ENCODE peak calls at places on chromosomes 7 and 10, in seven cellular contexts. One of them, this sample, is unnamed.

GRCh38 chr10:130045091-130045652 is 65.5 kb downstream of the C10orf143 start:
- DNase-seq in NCI-H460: no peak
- DNase-seq in IMR-90: no peak
- DNase-seq in activated T-cell treated with anti-CD3 and anti-CD28 coated beads, Interleukin-2, amount 50 U/mL, for 24 hours: no peak
- DNase-seq in anterior cingulate cortex: no peak
- DNase-seq in endodermal cell: peak
- DNase-seq in HTR-8/SVneo: no peak
- DNase-seq in this sample: no peak

GRCh38 chr10:62063795-62064472 is 162.4 kb downstream of the ARID5B start:
- DNase-seq in NCI-H460: no peak
- DNase-seq in IMR-90: peak
- DNase-seq in activated T-cell treated with anti-CD3 and anti-CD28 coated beads, Interleukin-2, amount 50 U/mL, for 24 hours: no peak
- DNase-seq in anterior cingulate cortex: no peak
- DNase-seq in endodermal cell: no peak
- DNase-seq in HTR-8/SVneo: no peak
- DNase-seq in this sample: no peak

GRCh38 chr7:135197906-135198655 is 13.2 kb downstream of the WDR91 start:
- DNase-seq in NCI-H460: no peak
- DNase-seq in IMR-90: peak
- DNase-seq in activated T-cell treated with anti-CD3 and anti-CD28 coated beads, Interleukin-2, amount 50 U/mL, for 24 hours: no peak
- DNase-seq in anterior cingulate cortex: no peak
- DNase-seq in endodermal cell: no peak
- DNase-seq in HTR-8/SVneo: no peak
- DNase-seq in this sample: no peak

GRCh38 chr7:121081327-121081936 is 92.9 kb downstream of the CPED1 start:
- DNase-seq in NCI-H460: peak
- DNase-seq in IMR-90: peak
- DNase-seq in activated T-cell treated with anti-CD3 and anti-CD28 coated beads, Interleukin-2, amount 50 U/mL, for 24 hours: no peak
- DNase-seq in anterior cingulate cortex: no peak
- DNase-seq in endodermal cell: no peak
- DNase-seq in HTR-8/SVneo: no peak
- DNase-seq in this sample: no peak

GRCh38 chr10:11006428-11006825 is 11.2 kb upstream of the CELF2 start:
- DNase-seq in NCI-H460: no peak
- DNase-seq in IMR-90: no peak
- DNase-seq in activated T-cell treated with anti-CD3 and anti-CD28 coated beads, Interleukin-2, amount 50 U/mL, for 24 hours: no peak
- DNase-seq in anterior cingulate cortex: no peak
- DNase-seq in endodermal cell: no peak
- DNase-seq in HTR-8/SVneo: no peak
- DNase-seq in this sample: no peak

GRCh38 chr10:122557516-122557915 is 3.0 kb upstream of the DMBT1 start:
- DNase-seq in NCI-H460: no peak
- DNase-seq in IMR-90: no peak
- DNase-seq in activated T-cell treated with anti-CD3 and anti-CD28 coated beads, Interleukin-2, amount 50 U/mL, for 24 hours: no peak
- DNase-seq in anterior cingulate cortex: no peak
- DNase-seq in endodermal cell: peak
- DNase-seq in HTR-8/SVneo: no peak
- DNase-seq in this sample: no peak

GRCh38 chr7:96321041-96321669 is 743 bp downstream of the SLC25A13 start:
- DNase-seq in NCI-H460: peak
- DNase-seq in IMR-90: peak
- DNase-seq in activated T-cell treated with anti-CD3 and anti-CD28 coated beads, Interleukin-2, amount 50 U/mL, for 24 hours: no peak
- DNase-seq in anterior cingulate cortex: peak
- DNase-seq in endodermal cell: peak
- DNase-seq in HTR-8/SVneo: peak
- DNase-seq in this sample: peak

GRCh38 chr7:107232568-107233090 is 63.8 kb downstream of the HBP1 start:
- DNase-seq in NCI-H460: no peak
- DNase-seq in IMR-90: peak
- DNase-seq in activated T-cell treated with anti-CD3 and anti-CD28 coated beads, Interleukin-2, amount 50 U/mL, for 24 hours: no peak
- DNase-seq in anterior cingulate cortex: no peak
- DNase-seq in endodermal cell: no peak
- DNase-seq in HTR-8/SVneo: no peak
- DNase-seq in this sample: peak

GRCh38 chr10:69176823-69177222 is 3.2 kb upstream of the SUPV3L1 start:
- DNase-seq in NCI-H460: no peak
- DNase-seq in IMR-90: no peak
- DNase-seq in activated T-cell treated with anti-CD3 and anti-CD28 coated beads, Interleukin-2, amount 50 U/mL, for 24 hours: no peak
- DNase-seq in anterior cingulate cortex: no peak
- DNase-seq in endodermal cell: no peak
- DNase-seq in HTR-8/SVneo: no peak
- DNase-seq in this sample: no peak

GRCh38 chr10:123274513-123275182 is 120.4 kb downstream of the BUB3 start:
- DNase-seq in NCI-H460: no peak
- DNase-seq in IMR-90: no peak
- DNase-seq in activated T-cell treated with anti-CD3 and anti-CD28 coated beads, Interleukin-2, amount 50 U/mL, for 24 hours: no peak
- DNase-seq in anterior cingulate cortex: no peak
- DNase-seq in endodermal cell: peak
- DNase-seq in HTR-8/SVneo: no peak
- DNase-seq in this sample: peak

GRCh38 chr10:86362566-86363183 is 3.9 kb downstream of the GRID1 start:
- DNase-seq in NCI-H460: no peak
- DNase-seq in IMR-90: no peak
- DNase-seq in activated T-cell treated with anti-CD3 and anti-CD28 coated beads, Interleukin-2, amount 50 U/mL, for 24 hours: peak
- DNase-seq in anterior cingulate cortex: no peak
- DNase-seq in endodermal cell: no peak
- DNase-seq in HTR-8/SVneo: no peak
- DNase-seq in this sample: no peak

GRCh38 chr7:20033621-20034200 is 183.5 kb downstream of the MACC1 start:
- DNase-seq in NCI-H460: no peak
- DNase-seq in IMR-90: peak
- DNase-seq in activated T-cell treated with anti-CD3 and anti-CD28 coated beads, Interleukin-2, amount 50 U/mL, for 24 hours: no peak
- DNase-seq in anterior cingulate cortex: no peak
- DNase-seq in endodermal cell: no peak
- DNase-seq in HTR-8/SVneo: no peak
- DNase-seq in this sample: no peak

GRCh38 chr10:132592790-132593788 is 55.5 kb downstream of the INPP5A start:
- DNase-seq in NCI-H460: no peak
- DNase-seq in IMR-90: no peak
- DNase-seq in activated T-cell treated with anti-CD3 and anti-CD28 coated beads, Interleukin-2, amount 50 U/mL, for 24 hours: no peak
- DNase-seq in anterior cingulate cortex: no peak
- DNase-seq in endodermal cell: no peak
- DNase-seq in HTR-8/SVneo: no peak
- DNase-seq in this sample: no peak

GRCh38 chr7:126398285-126398684 is 854.5 kb downstream of the GRM8 start:
- DNase-seq in NCI-H460: no peak
- DNase-seq in IMR-90: no peak
- DNase-seq in activated T-cell treated with anti-CD3 and anti-CD28 coated beads, Interleukin-2, amount 50 U/mL, for 24 hours: no peak
- DNase-seq in anterior cingulate cortex: no peak
- DNase-seq in endodermal cell: no peak
- DNase-seq in HTR-8/SVneo: no peak
- DNase-seq in this sample: no peak

GRCh38 chr7:113892818-113893217 is 26.0 kb downstream of the PPP1R3A start:
- DNase-seq in NCI-H460: no peak
- DNase-seq in IMR-90: no peak
- DNase-seq in activated T-cell treated with anti-CD3 and anti-CD28 coated beads, Interleukin-2, amount 50 U/mL, for 24 hours: no peak
- DNase-seq in anterior cingulate cortex: no peak
- DNase-seq in endodermal cell: no peak
- DNase-seq in HTR-8/SVneo: no peak
- DNase-seq in this sample: no peak

GRCh38 chr7:75662579-75663301 is 76.0 kb downstream of the HIP1 start:
- DNase-seq in NCI-H460: no peak
- DNase-seq in IMR-90: no peak
- DNase-seq in activated T-cell treated with anti-CD3 and anti-CD28 coated beads, Interleukin-2, amount 50 U/mL, for 24 hours: no peak
- DNase-seq in anterior cingulate cortex: no peak
- DNase-seq in endodermal cell: no peak
- DNase-seq in HTR-8/SVneo: no peak
- DNase-seq in this sample: no peak

GRCh38 chr10:100895346-100895745 is 17.4 kb upstream of the SLF2 start:
- DNase-seq in NCI-H460: no peak
- DNase-seq in IMR-90: no peak
- DNase-seq in activated T-cell treated with anti-CD3 and anti-CD28 coated beads, Interleukin-2, amount 50 U/mL, for 24 hours: no peak
- DNase-seq in anterior cingulate cortex: no peak
- DNase-seq in endodermal cell: no peak
- DNase-seq in HTR-8/SVneo: no peak
- DNase-seq in this sample: no peak

GRCh38 chr7:50803359-50804337 is 21.0 kb upstream of the GRB10 start:
- DNase-seq in NCI-H460: no peak
- DNase-seq in IMR-90: no peak
- DNase-seq in activated T-cell treated with anti-CD3 and anti-CD28 coated beads, Interleukin-2, amount 50 U/mL, for 24 hours: no peak
- DNase-seq in anterior cingulate cortex: no peak
- DNase-seq in endodermal cell: no peak
- DNase-seq in HTR-8/SVneo: no peak
- DNase-seq in this sample: no peak

GRCh38 chr7:2692543-2692942 is 4.5 kb downstream of the AMZ1 start:
- DNase-seq in NCI-H460: no peak
- DNase-seq in IMR-90: no peak
- DNase-seq in activated T-cell treated with anti-CD3 and anti-CD28 coated beads, Interleukin-2, amount 50 U/mL, for 24 hours: no peak
- DNase-seq in anterior cingulate cortex: no peak
- DNase-seq in endodermal cell: no peak
- DNase-seq in HTR-8/SVneo: no peak
- DNase-seq in this sample: no peak

GRCh38 chr10:117412469-117413005 is 37.3 kb upstream of the PDZD8 start:
- DNase-seq in NCI-H460: no peak
- DNase-seq in IMR-90: no peak
- DNase-seq in activated T-cell treated with anti-CD3 and anti-CD28 coated beads, Interleukin-2, amount 50 U/mL, for 24 hours: no peak
- DNase-seq in anterior cingulate cortex: no peak
- DNase-seq in endodermal cell: no peak
- DNase-seq in HTR-8/SVneo: no peak
- DNase-seq in this sample: no peak

GRCh38 chr7:92790987-92791386 is 45.4 kb downstream of the CDK6 start:
- DNase-seq in NCI-H460: no peak
- DNase-seq in IMR-90: peak
- DNase-seq in activated T-cell treated with anti-CD3 and anti-CD28 coated beads, Interleukin-2, amount 50 U/mL, for 24 hours: no peak
- DNase-seq in anterior cingulate cortex: no peak
- DNase-seq in endodermal cell: no peak
- DNase-seq in HTR-8/SVneo: peak
- DNase-seq in this sample: no peak

GRCh38 chr7:36409180-36409579 is 19.5 kb downstream of the ANLN start:
- DNase-seq in NCI-H460: no peak
- DNase-seq in IMR-90: no peak
- DNase-seq in activated T-cell treated with anti-CD3 and anti-CD28 coated beads, Interleukin-2, amount 50 U/mL, for 24 hours: no peak
- DNase-seq in anterior cingulate cortex: no peak
- DNase-seq in endodermal cell: no peak
- DNase-seq in HTR-8/SVneo: no peak
- DNase-seq in this sample: no peak

GRCh38 chr7:126940723-126941307 is 311.9 kb downstream of the GRM8 start:
- DNase-seq in NCI-H460: no peak
- DNase-seq in IMR-90: no peak
- DNase-seq in activated T-cell treated with anti-CD3 and anti-CD28 coated beads, Interleukin-2, amount 50 U/mL, for 24 hours: no peak
- DNase-seq in anterior cingulate cortex: no peak
- DNase-seq in endodermal cell: no peak
- DNase-seq in HTR-8/SVneo: no peak
- DNase-seq in this sample: no peak

GRCh38 chr10:59879363-59879935 is 26.9 kb downstream of the CCDC6 start:
- DNase-seq in NCI-H460: no peak
- DNase-seq in IMR-90: no peak
- DNase-seq in activated T-cell treated with anti-CD3 and anti-CD28 coated beads, Interleukin-2, amount 50 U/mL, for 24 hours: no peak
- DNase-seq in anterior cingulate cortex: no peak
- DNase-seq in endodermal cell: no peak
- DNase-seq in HTR-8/SVneo: no peak
- DNase-seq in this sample: no peak

GRCh38 chr7:17275749-17276671 is 22.4 kb upstream of the AHR start:
- DNase-seq in NCI-H460: no peak
- DNase-seq in IMR-90: peak
- DNase-seq in activated T-cell treated with anti-CD3 and anti-CD28 coated beads, Interleukin-2, amount 50 U/mL, for 24 hours: no peak
- DNase-seq in anterior cingulate cortex: no peak
- DNase-seq in endodermal cell: no peak
- DNase-seq in HTR-8/SVneo: peak
- DNase-seq in this sample: no peak

GRCh38 chr7:23594879-23595604 is 2.1 kb upstream of the CCDC126 start:
- DNase-seq in NCI-H460: no peak
- DNase-seq in IMR-90: no peak
- DNase-seq in activated T-cell treated with anti-CD3 and anti-CD28 coated beads, Interleukin-2, amount 50 U/mL, for 24 hours: no peak
- DNase-seq in anterior cingulate cortex: no peak
- DNase-seq in endodermal cell: no peak
- DNase-seq in HTR-8/SVneo: no peak
- DNase-seq in this sample: no peak

GRCh38 chr10:78470267-78471103 is 436.8 kb downstream of the RPS24 start:
- DNase-seq in NCI-H460: no peak
- DNase-seq in IMR-90: peak
- DNase-seq in activated T-cell treated with anti-CD3 and anti-CD28 coated beads, Interleukin-2, amount 50 U/mL, for 24 hours: no peak
- DNase-seq in anterior cingulate cortex: no peak
- DNase-seq in endodermal cell: no peak
- DNase-seq in HTR-8/SVneo: no peak
- DNase-seq in this sample: no peak

GRCh38 chr7:27164381-27165088 is 802 bp downstream of the HOXA9 start:
- DNase-seq in NCI-H460: no peak
- DNase-seq in IMR-90: no peak
- DNase-seq in activated T-cell treated with anti-CD3 and anti-CD28 coated beads, Interleukin-2, amount 50 U/mL, for 24 hours: peak
- DNase-seq in anterior cingulate cortex: no peak
- DNase-seq in endodermal cell: peak
- DNase-seq in HTR-8/SVneo: no peak
- DNase-seq in this sample: no peak

GRCh38 chr10:119634219-119634544 is 17.0 kb upstream of the BAG3 start:
- DNase-seq in NCI-H460: no peak
- DNase-seq in IMR-90: no peak
- DNase-seq in activated T-cell treated with anti-CD3 and anti-CD28 coated beads, Interleukin-2, amount 50 U/mL, for 24 hours: no peak
- DNase-seq in anterior cingulate cortex: no peak
- DNase-seq in endodermal cell: no peak
- DNase-seq in HTR-8/SVneo: no peak
- DNase-seq in this sample: no peak

GRCh38 chr7:26538683-26539082 is 247.0 kb downstream of the SNX10 start:
- DNase-seq in NCI-H460: no peak
- DNase-seq in IMR-90: no peak
- DNase-seq in activated T-cell treated with anti-CD3 and anti-CD28 coated beads, Interleukin-2, amount 50 U/mL, for 24 hours: no peak
- DNase-seq in anterior cingulate cortex: no peak
- DNase-seq in endodermal cell: no peak
- DNase-seq in HTR-8/SVneo: no peak
- DNase-seq in this sample: no peak

GRCh38 chr10:130257897-130258296 is 121.7 kb downstream of the GLRX3 start:
- DNase-seq in NCI-H460: no peak
- DNase-seq in IMR-90: no peak
- DNase-seq in activated T-cell treated with anti-CD3 and anti-CD28 coated beads, Interleukin-2, amount 50 U/mL, for 24 hours: no peak
- DNase-seq in anterior cingulate cortex: no peak
- DNase-seq in endodermal cell: no peak
- DNase-seq in HTR-8/SVneo: no peak
- DNase-seq in this sample: no peak

GRCh38 chr7:108146070-108146842 is 16.1 kb upstream of the LAMB4 start:
- DNase-seq in NCI-H460: peak
- DNase-seq in IMR-90: peak
- DNase-seq in activated T-cell treated with anti-CD3 and anti-CD28 coated beads, Interleukin-2, amount 50 U/mL, for 24 hours: peak
- DNase-seq in anterior cingulate cortex: peak
- DNase-seq in endodermal cell: peak
- DNase-seq in HTR-8/SVneo: peak
- DNase-seq in this sample: peak

GRCh38 chr10:122505011-122505410 is 43.7 kb downstream of the HTRA1 start:
- DNase-seq in NCI-H460: no peak
- DNase-seq in IMR-90: no peak
- DNase-seq in activated T-cell treated with anti-CD3 and anti-CD28 coated beads, Interleukin-2, amount 50 U/mL, for 24 hours: no peak
- DNase-seq in anterior cingulate cortex: no peak
- DNase-seq in endodermal cell: no peak
- DNase-seq in HTR-8/SVneo: no peak
- DNase-seq in this sample: no peak

GRCh38 chr10:60594476-60595051 is 183.7 kb upstream of the CDK1 start:
- DNase-seq in NCI-H460: no peak
- DNase-seq in IMR-90: peak
- DNase-seq in activated T-cell treated with anti-CD3 and anti-CD28 coated beads, Interleukin-2, amount 50 U/mL, for 24 hours: no peak
- DNase-seq in anterior cingulate cortex: no peak
- DNase-seq in endodermal cell: peak
- DNase-seq in HTR-8/SVneo: no peak
- DNase-seq in this sample: no peak